ENCODE peak calls at places on chromosomes 1 and 21, in five cellular contexts. One of them, this sample, is unnamed.

GRCh38 chr1:94130851-94131595 is 10.1 kb upstream of the ABCA4 start:
- DNase-seq in posterior cingulate gyrus: no peak
- DNase-seq in heart left ventricle: no peak
- DNase-seq in activated CD4-positive, alpha-beta T cell treated with anti-CD3 and anti-CD28 coated beads for 48 hours: no peak
- DNase-seq in NCI-H1105: no peak
- DNase-seq in this sample: no peak

GRCh38 chr21:14900058-14900457 is 164.7 kb downstream of the NRIP1 start:
- DNase-seq in posterior cingulate gyrus: no peak
- DNase-seq in heart left ventricle: no peak
- DNase-seq in activated CD4-positive, alpha-beta T cell treated with anti-CD3 and anti-CD28 coated beads for 48 hours: no peak
- DNase-seq in NCI-H1105: no peak
- DNase-seq in this sample: no peak

GRCh38 chr21:15054089-15054488 is 10.7 kb downstream of the NRIP1 start:
- DNase-seq in posterior cingulate gyrus: peak
- DNase-seq in heart left ventricle: no peak
- DNase-seq in activated CD4-positive, alpha-beta T cell treated with anti-CD3 and anti-CD28 coated beads for 48 hours: no peak
- DNase-seq in NCI-H1105: no peak
- DNase-seq in this sample: no peak

GRCh38 chr1:7770939-7771672 is at the start of gene VAMP3:
- DNase-seq in posterior cingulate gyrus: peak
- DNase-seq in heart left ventricle: peak
- DNase-seq in activated CD4-positive, alpha-beta T cell treated with anti-CD3 and anti-CD28 coated beads for 48 hours: peak
- DNase-seq in NCI-H1105: peak
- DNase-seq in this sample: peak

GRCh38 chr1:197776348-197777082 is 1.2 kb upstream of the DENND1B start:
- DNase-seq in posterior cingulate gyrus: no peak
- DNase-seq in heart left ventricle: no peak
- DNase-seq in activated CD4-positive, alpha-beta T cell treated with anti-CD3 and anti-CD28 coated beads for 48 hours: peak
- DNase-seq in NCI-H1105: no peak
- DNase-seq in this sample: no peak

GRCh38 chr1:84370831-84371394 is 27.4 kb upstream of the DNASE2B start:
- DNase-seq in posterior cingulate gyrus: no peak
- DNase-seq in heart left ventricle: no peak
- DNase-seq in activated CD4-positive, alpha-beta T cell treated with anti-CD3 and anti-CD28 coated beads for 48 hours: no peak
- DNase-seq in NCI-H1105: no peak
- DNase-seq in this sample: no peak

GRCh38 chr1:55203064-55203463 is 12.1 kb downstream of the USP24 start:
- DNase-seq in posterior cingulate gyrus: no peak
- DNase-seq in heart left ventricle: no peak
- DNase-seq in activated CD4-positive, alpha-beta T cell treated with anti-CD3 and anti-CD28 coated beads for 48 hours: no peak
- DNase-seq in NCI-H1105: no peak
- DNase-seq in this sample: no peak

GRCh38 chr1:163320891-163321290 is 863 bp upstream of the NUF2 start:
- DNase-seq in posterior cingulate gyrus: no peak
- DNase-seq in heart left ventricle: no peak
- DNase-seq in activated CD4-positive, alpha-beta T cell treated with anti-CD3 and anti-CD28 coated beads for 48 hours: no peak
- DNase-seq in NCI-H1105: no peak
- DNase-seq in this sample: no peak

GRCh38 chr1:39631361-39632331 is 7.8 kb downstream of the HEYL start:
- DNase-seq in posterior cingulate gyrus: no peak
- DNase-seq in heart left ventricle: no peak
- DNase-seq in activated CD4-positive, alpha-beta T cell treated with anti-CD3 and anti-CD28 coated beads for 48 hours: peak
- DNase-seq in NCI-H1105: no peak
- DNase-seq in this sample: no peak

GRCh38 chr1:167690053-167690452 is 31.7 kb upstream of the MPZL1 start:
- DNase-seq in posterior cingulate gyrus: no peak
- DNase-seq in heart left ventricle: no peak
- DNase-seq in activated CD4-positive, alpha-beta T cell treated with anti-CD3 and anti-CD28 coated beads for 48 hours: no peak
- DNase-seq in NCI-H1105: no peak
- DNase-seq in this sample: no peak

GRCh38 chr1:33560680-33561079 is 88.2 kb downstream of the ZSCAN20 start:
- DNase-seq in posterior cingulate gyrus: no peak
- DNase-seq in heart left ventricle: no peak
- DNase-seq in activated CD4-positive, alpha-beta T cell treated with anti-CD3 and anti-CD28 coated beads for 48 hours: no peak
- DNase-seq in NCI-H1105: no peak
- DNase-seq in this sample: no peak

GRCh38 chr1:36034692-36035091 is 49.2 kb upstream of the TEKT2 start:
- DNase-seq in posterior cingulate gyrus: no peak
- DNase-seq in heart left ventricle: no peak
- DNase-seq in activated CD4-positive, alpha-beta T cell treated with anti-CD3 and anti-CD28 coated beads for 48 hours: no peak
- DNase-seq in NCI-H1105: no peak
- DNase-seq in this sample: no peak

GRCh38 chr1:100440075-100440809 is 87.9 kb downstream of the CDC14A start:
- DNase-seq in posterior cingulate gyrus: no peak
- DNase-seq in heart left ventricle: no peak
- DNase-seq in activated CD4-positive, alpha-beta T cell treated with anti-CD3 and anti-CD28 coated beads for 48 hours: peak
- DNase-seq in NCI-H1105: no peak
- DNase-seq in this sample: no peak

GRCh38 chr21:46069719-46070279 is 28.1 kb upstream of the COL6A2 start:
- DNase-seq in posterior cingulate gyrus: peak
- DNase-seq in heart left ventricle: no peak
- DNase-seq in activated CD4-positive, alpha-beta T cell treated with anti-CD3 and anti-CD28 coated beads for 48 hours: no peak
- DNase-seq in NCI-H1105: no peak
- DNase-seq in this sample: peak

GRCh38 chr21:46161800-46162592 is 6.6 kb upstream of the FTCD start:
- DNase-seq in posterior cingulate gyrus: peak
- DNase-seq in heart left ventricle: peak
- DNase-seq in activated CD4-positive, alpha-beta T cell treated with anti-CD3 and anti-CD28 coated beads for 48 hours: no peak
- DNase-seq in NCI-H1105: no peak
- DNase-seq in this sample: no peak

GRCh38 chr1:183291802-183292515 is 105.9 kb downstream of the LAMC2 start:
- DNase-seq in posterior cingulate gyrus: no peak
- DNase-seq in heart left ventricle: no peak
- DNase-seq in activated CD4-positive, alpha-beta T cell treated with anti-CD3 and anti-CD28 coated beads for 48 hours: no peak
- DNase-seq in NCI-H1105: no peak
- DNase-seq in this sample: no peak

GRCh38 chr1:50106095-50106761 is 2.5 kb upstream of the ELAVL4 start:
- DNase-seq in posterior cingulate gyrus: no peak
- DNase-seq in heart left ventricle: no peak
- DNase-seq in activated CD4-positive, alpha-beta T cell treated with anti-CD3 and anti-CD28 coated beads for 48 hours: no peak
- DNase-seq in NCI-H1105: no peak
- DNase-seq in this sample: no peak

GRCh38 chr1:116340506-116341240 is 32.4 kb upstream of the ATP1A1 start:
- DNase-seq in posterior cingulate gyrus: no peak
- DNase-seq in heart left ventricle: no peak
- DNase-seq in activated CD4-positive, alpha-beta T cell treated with anti-CD3 and anti-CD28 coated beads for 48 hours: no peak
- DNase-seq in NCI-H1105: no peak
- DNase-seq in this sample: no peak

GRCh38 chr1:48221122-48221521 is 1.4 kb upstream of the SLC5A9 start:
- DNase-seq in posterior cingulate gyrus: no peak
- DNase-seq in heart left ventricle: no peak
- DNase-seq in activated CD4-positive, alpha-beta T cell treated with anti-CD3 and anti-CD28 coated beads for 48 hours: no peak
- DNase-seq in NCI-H1105: no peak
- DNase-seq in this sample: no peak

GRCh38 chr21:25561668-25562641 is 45.3 kb downstream of the MRPL39 start:
- DNase-seq in posterior cingulate gyrus: peak
- DNase-seq in heart left ventricle: peak
- DNase-seq in activated CD4-positive, alpha-beta T cell treated with anti-CD3 and anti-CD28 coated beads for 48 hours: peak
- DNase-seq in NCI-H1105: peak
- DNase-seq in this sample: peak

GRCh38 chr1:7262611-7263010 is 477.4 kb downstream of the CAMTA1 start:
- DNase-seq in posterior cingulate gyrus: no peak
- DNase-seq in heart left ventricle: no peak
- DNase-seq in activated CD4-positive, alpha-beta T cell treated with anti-CD3 and anti-CD28 coated beads for 48 hours: no peak
- DNase-seq in NCI-H1105: peak
- DNase-seq in this sample: no peak

GRCh38 chr1:150161747-150162581 is 12.2 kb downstream of the PLEKHO1 start:
- DNase-seq in posterior cingulate gyrus: no peak
- DNase-seq in heart left ventricle: no peak
- DNase-seq in activated CD4-positive, alpha-beta T cell treated with anti-CD3 and anti-CD28 coated beads for 48 hours: no peak
- DNase-seq in NCI-H1105: no peak
- DNase-seq in this sample: no peak

GRCh38 chr1:86696522-86696921 is 7.9 kb upstream of the SH3GLB1 start:
- DNase-seq in posterior cingulate gyrus: no peak
- DNase-seq in heart left ventricle: no peak
- DNase-seq in activated CD4-positive, alpha-beta T cell treated with anti-CD3 and anti-CD28 coated beads for 48 hours: no peak
- DNase-seq in NCI-H1105: no peak
- DNase-seq in this sample: no peak

GRCh38 chr1:87684786-87685185 is 356.1 kb downstream of the LMO4 start:
- DNase-seq in posterior cingulate gyrus: peak
- DNase-seq in heart left ventricle: no peak
- DNase-seq in activated CD4-positive, alpha-beta T cell treated with anti-CD3 and anti-CD28 coated beads for 48 hours: no peak
- DNase-seq in NCI-H1105: peak
- DNase-seq in this sample: no peak

GRCh38 chr1:229075217-229075616 is 195.7 kb upstream of the RAB4A start:
- DNase-seq in posterior cingulate gyrus: no peak
- DNase-seq in heart left ventricle: no peak
- DNase-seq in activated CD4-positive, alpha-beta T cell treated with anti-CD3 and anti-CD28 coated beads for 48 hours: no peak
- DNase-seq in NCI-H1105: no peak
- DNase-seq in this sample: no peak

GRCh38 chr1:9182784-9183257 is 51.8 kb upstream of the H6PD start:
- DNase-seq in posterior cingulate gyrus: no peak
- DNase-seq in heart left ventricle: no peak
- DNase-seq in activated CD4-positive, alpha-beta T cell treated with anti-CD3 and anti-CD28 coated beads for 48 hours: no peak
- DNase-seq in NCI-H1105: no peak
- DNase-seq in this sample: no peak

GRCh38 chr1:113219377-113219776 is 146.4 kb downstream of the LRIG2 start:
- DNase-seq in posterior cingulate gyrus: no peak
- DNase-seq in heart left ventricle: no peak
- DNase-seq in activated CD4-positive, alpha-beta T cell treated with anti-CD3 and anti-CD28 coated beads for 48 hours: no peak
- DNase-seq in NCI-H1105: no peak
- DNase-seq in this sample: no peak

GRCh38 chr21:14922980-14923379 is 141.8 kb downstream of the NRIP1 start:
- DNase-seq in posterior cingulate gyrus: no peak
- DNase-seq in heart left ventricle: no peak
- DNase-seq in activated CD4-positive, alpha-beta T cell treated with anti-CD3 and anti-CD28 coated beads for 48 hours: no peak
- DNase-seq in NCI-H1105: no peak
- DNase-seq in this sample: no peak

This sample was measured in lower lobe of right lung.